ENCODE peak calls at places on chromosome 6, in nine cellular contexts. C is A673; K is stimulated activated naive CD8-positive, alpha-beta T cell treated with anti-CD3 and anti-CD28 coated beads, Interleukin-15, Interleukin-2, amounts not matched to agents 100 U/mL and 50 U/mL, for 24 hours; D is NCI-H2227 treated with DMSO at 0.1 percent for 48 hours; Z is COLO829; L is retina; N is iris pigment epithelial cell; U is stimulated activated CD4-positive, alpha-beta T cell treated with anti-CD3 and anti-CD28 coated beads, Interleukin-15, amount 100 ng/mL, for 48 hours; M is NCI-H1092. X is an unnamed sample.

GRCh38 chr6:25869840-25870239 is 4.2 kb downstream of the SLC17A3 start:
- DNase-seq in C (no peak), K (no peak), D (no peak), Z (no peak), L (no peak), N (no peak), U (no peak), M (no peak), X (no peak)

GRCh38 chr6:5525209-5525608 is 263.9 kb downstream of the FARS2 start:
- DNase-seq in C (peak; percentile 60), K (no peak), D (no peak), Z (no peak), L (peak; percentile 40), N (peak; percentile 83), U (no peak), M (no peak), X (no peak)

GRCh38 chr6:135576055-135576454 is 78.5 kb upstream of the AHI1 start:
- DNase-seq in C (peak; percentile 82), K (no peak), D (no peak), Z (no peak), L (no peak), N (peak; percentile 80), U (no peak), M (peak; percentile 60), X (peak; percentile 94)

GRCh38 chr6:33427585-33428218 is 7.8 kb downstream of the SYNGAP1 start:
- DNase-seq in C (peak; percentile 35), K (peak; percentile 72), D (no peak), Z (peak; percentile 42), L (peak; percentile 55), N (no peak), U (no peak), M (no peak), X (no peak)

GRCh38 chr6:79813854-79814477 is 133.4 kb downstream of the ELOVL4 start:
- DNase-seq in C (peak; percentile 70), K (peak; percentile 79), D (peak; percentile 62), Z (peak; percentile 66), L (peak; percentile 83), N (peak; percentile 64), U (peak; percentile 62), M (peak; percentile 71), X (peak; percentile 25)

GRCh38 chr6:21354805-21355238 is 238.7 kb upstream of the SOX4 start:
- DNase-seq in C (no peak), K (no peak), D (no peak), Z (no peak), L (no peak), N (no peak), U (no peak), M (no peak), X (no peak)

GRCh38 chr6:76681781-76682180 is 609.3 kb upstream of the IMPG1 start:
- DNase-seq in C (no peak), K (no peak), D (no peak), Z (no peak), L (no peak), N (peak; percentile 66), U (no peak), M (no peak), X (no peak)

GRCh38 chr6:112839525-112839961 is 492.4 kb downstream of the RFPL4B start:
- DNase-seq in C (peak; percentile 94), K (no peak), D (no peak), Z (peak; percentile 35), L (no peak), N (peak; percentile 72), U (no peak), M (no peak), X (no peak)

GRCh38 chr6:42100029-42100901 is 42.2 kb downstream of the C6orf132 start:
- DNase-seq in C (no peak), K (peak; percentile 43), D (no peak), Z (no peak), L (no peak), N (peak; percentile 81), U (peak; percentile 31), M (no peak), X (no peak)

GRCh38 chr6:167209577-167209975 is 51.8 kb upstream of the GPR31 start:
- DNase-seq in C (no peak), K (no peak), D (no peak), Z (no peak), L (no peak), N (no peak), U (no peak), M (no peak), X (no peak)

X was measured in NCI-H187 treated with DMSO at 0.1 percent for 48 hours.